ENCODE peak calls at places on chromosomes 7 and 10, in five cellular contexts. One of them, this sample, is unnamed.

GRCh38 chr10:21173433-21173963 is 276.4 kb upstream of the NEBL start:
- DNase-seq in CD8-positive, alpha-beta memory T cell: no peak
- DNase-seq in small intestine: no peak
- DNase-seq in SJSA1: no peak
- DNase-seq in pancreas: no peak
- DNase-seq in this sample: no peak

GRCh38 chr10:29203432-29203831 is 85.4 kb upstream of the LYZL1 start:
- DNase-seq in CD8-positive, alpha-beta memory T cell: no peak
- DNase-seq in small intestine: no peak
- DNase-seq in SJSA1: no peak
- DNase-seq in pancreas: no peak
- DNase-seq in this sample: no peak

GRCh38 chr7:41217306-41217705 is 485.6 kb downstream of the INHBA start:
- DNase-seq in CD8-positive, alpha-beta memory T cell: no peak
- DNase-seq in small intestine: no peak
- DNase-seq in SJSA1: no peak
- DNase-seq in pancreas: no peak
- DNase-seq in this sample: no peak

GRCh38 chr10:63166742-63167258 is 33.7 kb downstream of the NRBF2 start:
- DNase-seq in CD8-positive, alpha-beta memory T cell: no peak
- DNase-seq in small intestine: peak; percentile 79
- DNase-seq in SJSA1: no peak
- DNase-seq in pancreas: no peak
- DNase-seq in this sample: no peak

GRCh38 chr10:121879476-121879875 is 48.4 kb downstream of the ATE1 start:
- DNase-seq in CD8-positive, alpha-beta memory T cell: no peak
- DNase-seq in small intestine: no peak
- DNase-seq in SJSA1: no peak
- DNase-seq in pancreas: no peak
- DNase-seq in this sample: no peak

GRCh38 chr7:28858206-28858605 is 99.9 kb downstream of the TRIL start:
- DNase-seq in CD8-positive, alpha-beta memory T cell: no peak
- DNase-seq in small intestine: no peak
- DNase-seq in SJSA1: no peak
- DNase-seq in pancreas: no peak
- DNase-seq in this sample: no peak

GRCh38 chr10:78624791-78625190 is 444.0 kb upstream of the ZMIZ1 start:
- DNase-seq in CD8-positive, alpha-beta memory T cell: no peak
- DNase-seq in small intestine: no peak
- DNase-seq in SJSA1: no peak
- DNase-seq in pancreas: no peak
- DNase-seq in this sample: no peak

GRCh38 chr10:50600831-50601466 is 22.8 kb downstream of the SGMS1 start:
- DNase-seq in CD8-positive, alpha-beta memory T cell: no peak
- DNase-seq in small intestine: no peak
- DNase-seq in SJSA1: no peak
- DNase-seq in pancreas: no peak
- DNase-seq in this sample: no peak

GRCh38 chr10:31528834-31529233 is 209.8 kb downstream of the ZEB1 start:
- DNase-seq in CD8-positive, alpha-beta memory T cell: no peak
- DNase-seq in small intestine: no peak
- DNase-seq in SJSA1: no peak
- DNase-seq in pancreas: no peak
- DNase-seq in this sample: no peak

GRCh38 chr10:90136731-90137316 is 435.4 kb downstream of the KIF20B start:
- DNase-seq in CD8-positive, alpha-beta memory T cell: no peak
- DNase-seq in small intestine: no peak
- DNase-seq in SJSA1: no peak
- DNase-seq in pancreas: no peak
- DNase-seq in this sample: no peak

GRCh38 chr10:90130321-90131086 is 429.1 kb downstream of the KIF20B start:
- DNase-seq in CD8-positive, alpha-beta memory T cell: no peak
- DNase-seq in small intestine: no peak
- DNase-seq in SJSA1: no peak
- DNase-seq in pancreas: no peak
- DNase-seq in this sample: no peak

GRCh38 chr10:90138844-90139243 is 437.5 kb downstream of the KIF20B start:
- DNase-seq in CD8-positive, alpha-beta memory T cell: no peak
- DNase-seq in small intestine: no peak
- DNase-seq in SJSA1: no peak
- DNase-seq in pancreas: no peak
- DNase-seq in this sample: no peak

DNA sequence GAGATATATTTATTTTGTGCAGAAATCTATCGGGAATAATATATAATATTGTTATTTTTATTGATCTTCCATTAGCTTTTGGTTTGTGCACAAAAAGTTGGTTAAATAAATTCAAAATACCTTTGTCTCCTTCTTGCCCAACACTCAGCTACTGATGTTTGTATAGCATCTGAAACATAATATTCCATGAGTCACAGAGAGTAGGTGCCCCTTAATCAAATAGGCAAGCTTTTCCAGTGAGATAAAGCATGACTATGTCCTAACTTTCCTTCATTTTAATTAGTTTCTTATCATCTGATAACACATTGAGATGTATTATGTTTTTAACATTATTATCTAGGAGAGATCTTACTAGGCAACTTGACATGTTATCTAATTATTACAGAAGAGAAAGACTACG is 432.2 kb downstream of the KIF20B start:
- DNase-seq in CD8-positive, alpha-beta memory T cell: no peak
- DNase-seq in small intestine: no peak
- DNase-seq in SJSA1: no peak
- DNase-seq in pancreas: no peak
- DNase-seq in this sample: no peak
- H3K9me3 ChIP-seq in CD8-positive, alpha-beta memory T cell: peaks cover 13% of the 10 kb centered on the region
- H3K9me3 ChIP-seq in small intestine: no peaks in the 10 kb centered on the region
- H3K9me3 ChIP-seq in SJSA1: peaks cover 16% of the 10 kb centered on the region
- H3K9me3 ChIP-seq in pancreas: peaks cover 4% of the 10 kb centered on the region
- H3K9me3 ChIP-seq in this sample: peaks cover 34% of the 10 kb centered on the region

DNA sequence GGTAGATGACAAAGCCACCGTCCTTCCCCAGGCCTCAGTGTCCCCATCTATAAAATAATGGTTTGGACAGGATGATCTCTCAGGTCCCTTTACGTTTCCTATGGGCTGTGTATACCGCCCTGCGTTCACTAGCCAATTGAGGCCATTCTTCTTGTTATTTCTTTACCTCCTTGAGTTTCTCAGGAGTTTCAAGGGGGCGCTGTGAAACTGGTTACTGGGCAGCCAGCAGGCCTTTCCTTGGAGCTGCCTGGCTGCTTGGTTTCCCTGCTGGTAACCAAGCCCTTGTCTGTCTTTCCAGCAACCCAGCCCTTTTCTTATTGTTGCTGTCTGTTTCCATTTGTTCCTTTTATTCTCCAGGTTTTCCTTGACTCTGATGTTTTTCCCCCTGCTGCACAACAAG is 26.9 kb downstream of the FGF8 start:
- DNase-seq in CD8-positive, alpha-beta memory T cell: no peak
- DNase-seq in small intestine: no peak
- DNase-seq in SJSA1: no peak
- DNase-seq in pancreas: no peak
- DNase-seq in this sample: no peak
- H3K27me3 ChIP-seq in CD8-positive, alpha-beta memory T cell: no peaks in the 10 kb centered on the region
- H3K27me3 ChIP-seq in small intestine: peaks cover 2% of the 10 kb centered on the region
- H3K27me3 ChIP-seq in SJSA1: peaks cover 5% of the 10 kb centered on the region
- H3K27me3 ChIP-seq in pancreas: no peaks in the 10 kb centered on the region
- H3K27me3 ChIP-seq in this sample: peaks cover 2% of the 10 kb centered on the region

DNA sequence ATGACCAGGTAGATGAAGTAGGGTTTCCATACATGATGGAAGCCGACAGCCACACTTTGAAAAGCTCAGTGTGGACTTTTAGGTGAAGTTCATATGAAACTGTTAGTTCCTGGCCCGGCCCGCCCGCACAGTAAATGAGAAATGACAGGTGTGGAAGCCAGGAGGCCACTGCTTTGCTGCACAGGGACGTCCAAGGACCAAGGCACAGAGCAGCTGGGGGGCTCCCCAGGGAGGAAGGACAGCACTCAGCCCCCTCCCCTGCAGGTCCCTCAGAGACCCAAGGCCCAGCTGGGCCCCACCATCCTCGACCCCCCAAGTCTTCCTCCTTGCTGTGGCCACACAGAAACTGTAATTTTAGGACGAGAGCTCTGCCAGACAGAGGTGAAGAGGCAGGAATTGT is 219.2 kb downstream of the PTPRN2 start:
- DNase-seq in CD8-positive, alpha-beta memory T cell: no peak
- DNase-seq in small intestine: no peak
- DNase-seq in SJSA1: no peak
- DNase-seq in pancreas: peak; percentile 28
- DNase-seq in this sample: no peak
- H3K9me3 ChIP-seq in CD8-positive, alpha-beta memory T cell: no peaks in the 10 kb centered on the region
- H3K9me3 ChIP-seq in small intestine: no peaks in the 10 kb centered on the region
- H3K9me3 ChIP-seq in SJSA1: no peaks in the 10 kb centered on the region
- H3K9me3 ChIP-seq in pancreas: no peaks in the 10 kb centered on the region
- H3K9me3 ChIP-seq in this sample: no peaks in the 10 kb centered on the region

GRCh38 chr7:157663061-157663863 is 326.5 kb downstream of the DNAJB6 start:
- DNase-seq in CD8-positive, alpha-beta memory T cell: no peak
- DNase-seq in small intestine: no peak
- DNase-seq in SJSA1: peak; percentile 42
- DNase-seq in pancreas: no peak
- DNase-seq in this sample: no peak
- H3K27me3 ChIP-seq in CD8-positive, alpha-beta memory T cell: no peaks in the 10 kb centered on the region
- H3K27me3 ChIP-seq in small intestine: no peaks in the 10 kb centered on the region
- H3K27me3 ChIP-seq in SJSA1: no peaks in the 10 kb centered on the region
- H3K27me3 ChIP-seq in pancreas: no peaks in the 10 kb centered on the region
- H3K27me3 ChIP-seq in this sample: no peaks in the 10 kb centered on the region

DNA sequence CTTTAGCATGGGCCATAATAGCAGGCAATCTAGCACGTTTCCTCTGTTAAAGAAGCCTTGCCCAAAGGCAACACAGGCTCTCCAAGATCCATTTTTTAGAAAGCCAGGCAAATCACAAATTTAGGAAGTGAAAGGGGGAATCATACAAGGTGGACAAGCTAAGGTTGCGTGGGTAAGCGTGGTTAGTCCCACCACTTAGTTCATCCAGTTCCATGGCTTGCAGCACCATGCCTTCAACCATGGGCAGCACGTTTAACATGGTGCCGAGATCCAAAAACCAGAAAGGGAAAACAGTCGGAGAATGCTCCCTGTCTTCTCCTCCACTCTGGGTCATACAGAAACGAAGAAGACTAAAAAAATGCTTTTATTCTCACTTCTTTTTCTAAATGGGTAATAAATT is 234.4 kb upstream of the IMMP2L start:
- DNase-seq in CD8-positive, alpha-beta memory T cell: no peak
- DNase-seq in small intestine: no peak
- DNase-seq in SJSA1: no peak
- DNase-seq in pancreas: no peak
- DNase-seq in this sample: no peak
- H3K9me3 ChIP-seq in CD8-positive, alpha-beta memory T cell: peaks cover 27% of the 10 kb centered on the region
- H3K9me3 ChIP-seq in small intestine: peaks cover 2% of the 10 kb centered on the region
- H3K9me3 ChIP-seq in SJSA1: peaks cover 22% of the 10 kb centered on the region
- H3K9me3 ChIP-seq in pancreas: no peaks in the 10 kb centered on the region
- H3K9me3 ChIP-seq in this sample: peaks cover 64% of the 10 kb centered on the region

GRCh38 chr10:88833156-88833555 is 18.5 kb downstream of the ANKRD22 start:
- DNase-seq in CD8-positive, alpha-beta memory T cell: no peak
- DNase-seq in small intestine: no peak
- DNase-seq in SJSA1: no peak
- DNase-seq in pancreas: no peak
- DNase-seq in this sample: no peak
- H3K27me3 ChIP-seq in CD8-positive, alpha-beta memory T cell: no peaks in the 10 kb centered on the region
- H3K27me3 ChIP-seq in small intestine: no peaks in the 10 kb centered on the region
- H3K27me3 ChIP-seq in SJSA1: peaks cover 3% of the 10 kb centered on the region
- H3K27me3 ChIP-seq in pancreas: no peaks in the 10 kb centered on the region
- H3K27me3 ChIP-seq in this sample: no peaks in the 10 kb centered on the region